ENCODE peak calls at places on chromosomes 5 and 9, in nine cellular contexts. O is GM20000; E is activated T-cell treated with anti-CD3 and anti-CD28 coated beads for 1 hour; M is stimulated activated CD4-positive, alpha-beta T cell treated with anti-CD3 and anti-CD28 coated beads, Interleukin-15, amount 100 ng/mL, for 24 hours; S is ELF-1; N is fibroblast of mammary gland; W is stimulated activated CD8-positive, alpha-beta memory T cell treated with anti-CD3 and anti-CD28 coated beads, Interleukin-4, amount 100 ng/mL, for 1 hour; J is Kasumi-1; X is T follicular helper cell. P is an unnamed sample.

GRCh38 chr9:113155911-113156559 is 5.2 kb downstream of the SLC31A2 start:
- DNase-seq in S (no peak), O (no peak), N (no peak), W (no peak), X (no peak), E (no peak), M (peak), J (peak), P (no peak)

GRCh38 chr5:159936686-159937329 is 20.5 kb downstream of the ADRA1B start:
- DNase-seq in N (peak), E (no peak), W (no peak), O (no peak), J (no peak), S (no peak), X (no peak), M (no peak), P (no peak)

GRCh38 chr5:176658817-176659216 is 11.5 kb downstream of the TSPAN17 start:
- DNase-seq in O (peak), J (peak), E (no peak), N (peak), M (no peak), W (no peak), S (no peak), X (no peak), P (no peak)

GRCh38 chr9:89154651-89155336 is 23.8 kb downstream of the SHC3 start:
- DNase-seq in N (peak), W (no peak), J (peak), O (no peak), M (peak), S (no peak), X (no peak), E (no peak), P (no peak)

GRCh38 chr5:91182763-91183162 is 200.4 kb downstream of the ARRDC3 start:
- DNase-seq in J (peak), E (no peak), X (no peak), S (no peak), O (no peak), M (no peak), W (no peak), N (peak), P (no peak)

GRCh38 chr9:109331353-109331752 is 10.5 kb upstream of the EPB41L4B start:
- DNase-seq in X (no peak), O (no peak), J (no peak), W (no peak), E (no peak), N (peak), M (no peak), S (no peak), P (no peak)

GRCh38 chr5:88708682-88709398 is 174.1 kb downstream of the MEF2C start:
- DNase-seq in E (no peak), J (no peak), X (no peak), O (no peak), M (no peak), W (no peak), N (no peak), S (no peak), P (no peak)

GRCh38 chr5:144076521-144077083 is 93.9 kb downstream of the YIPF5 start:
- DNase-seq in M (no peak), E (no peak), S (no peak), O (no peak), X (no peak), J (no peak), N (no peak), W (no peak), P (no peak)

GRCh38 chr9:26157411-26157810 is 479.2 kb upstream of the TUSC1 start:
- DNase-seq in E (no peak), M (no peak), S (no peak), X (no peak), W (no peak), J (no peak), N (no peak), O (no peak), P (no peak)

GRCh38 chr5:175385691-175386360 is 58.2 kb downstream of the DRD1 start:
- DNase-seq in O (no peak), M (no peak), J (no peak), W (no peak), S (no peak), X (no peak), E (no peak), N (no peak), P (no peak)

GRCh38 chr5:68378204-68378830 is 162.8 kb downstream of the PIK3R1 start:
- DNase-seq in N (no peak), O (peak), J (peak), W (no peak), M (no peak), X (no peak), E (no peak), S (peak), P (no peak)

GRCh38 chr5:61910771-61911170 is 395.2 kb upstream of the KIF2A start:
- DNase-seq in M (no peak), W (no peak), J (no peak), X (no peak), S (no peak), E (no peak), O (no peak), N (no peak), P (no peak)

GRCh38 chr5:157172408-157172807 is 6.3 kb upstream of the GARIN3 start:
- DNase-seq in W (peak), N (no peak), X (peak), E (peak), M (peak), O (peak), S (peak), J (no peak), P (peak)

GRCh38 chr9:128091144-128091543 is 23.1 kb downstream of the SLC25A25 start:
- DNase-seq in S (no peak), W (no peak), N (peak), O (no peak), X (no peak), M (no peak), J (peak), E (no peak), P (no peak)

GRCh38 chr5:97102010-97102470 is 40.4 kb downstream of the LIX1 start:
- DNase-seq in X (no peak), W (no peak), M (no peak), N (no peak), O (no peak), E (no peak), J (no peak), S (peak), P (no peak)

GRCh38 chr5:139472410-139473030 is 1.7 kb downstream of the SMIM33 start:
- DNase-seq in W (no peak), O (no peak), E (no peak), S (peak), N (no peak), X (no peak), J (no peak), M (peak), P (no peak)

GRCh38 chr5:137566118-137566541 is 67.0 kb upstream of the SPOCK1 start:
- DNase-seq in N (peak), X (no peak), O (no peak), M (no peak), W (no peak), J (no peak), S (no peak), E (no peak), P (no peak)

GRCh38 chr9:113675475-113675941 is 200.6 kb upstream of the ZNF618 start:
- DNase-seq in X (no peak), M (no peak), J (peak), S (no peak), O (no peak), E (no peak), N (peak), W (no peak), P (no peak)

GRCh38 chr9:76352026-76352620 is 42.1 kb downstream of the RFK start:
- DNase-seq in W (no peak), O (no peak), M (no peak), J (no peak), S (no peak), E (no peak), N (no peak), X (no peak), P (no peak)

GRCh38 chr5:164475339-164475977 is 970.0 kb downstream of the MAT2B start:
- DNase-seq in X (no peak), W (no peak), J (peak), M (no peak), S (no peak), O (no peak), N (peak), E (no peak), P (no peak)

GRCh38 chr5:168443950-168444700 is 42.1 kb upstream of the RARS1 start:
- DNase-seq in M (no peak), W (no peak), O (no peak), J (no peak), X (no peak), S (no peak), E (no peak), N (peak), P (no peak)

GRCh38 chr9:80922544-80922943 is 766.8 kb downstream of the TLE1 start:
- DNase-seq in X (no peak), S (no peak), N (no peak), O (no peak), E (no peak), M (no peak), W (no peak), J (peak), P (no peak)